ENCODE peak calls at places on chromosomes 12 and 14, in six cellular contexts. S, F, J, N, I and W are unnamed samples.

GRCh38 chr14:69519701-69520100 is 35.2 kb downstream of the PLEKHD1 start:
- DNase-seq in S (no peak), F (no peak), J (no peak), N (no peak), I (no peak), W (no peak)

GRCh38 chr12:115383668-115384067 is 699.7 kb upstream of the TBX3 start:
- DNase-seq in S (no peak), F (no peak), J (no peak), N (no peak), I (no peak), W (no peak)

GRCh38 chr12:3329361-3329760 is 161.6 kb upstream of the PRMT8 start:
- DNase-seq in S (no peak), F (no peak), J (no peak), N (no peak), I (no peak), W (no peak)

GRCh38 chr14:93133476-93133875 is 17.8 kb upstream of the ITPK1 start:
- DNase-seq in S (no peak), F (no peak), J (no peak), N (no peak), I (no peak), W (no peak)

GRCh38 chr12:107200394-107200793 is 107.0 kb upstream of the CRY1 start:
- DNase-seq in S (no peak), F (peak), J (no peak), N (no peak), I (no peak), W (no peak)

GRCh38 chr12:59940676-59941342 is 345.0 kb downstream of the SLC16A7 start:
- DNase-seq in S (no peak), F (peak), J (no peak), N (no peak), I (no peak), W (no peak)

GRCh38 chr14:31294736-31295398 is 87.3 kb upstream of the HECTD1 start:
- DNase-seq in S (no peak), F (no peak), J (no peak), N (no peak), I (no peak), W (no peak)

GRCh38 chr12:130633771-130634170 is 82.3 kb downstream of the RIMBP2 start:
- DNase-seq in S (no peak), F (no peak), J (peak), N (peak), I (no peak), W (no peak)

GRCh38 chr12:106493531-106493930 is 89.3 kb upstream of the RFX4 start:
- DNase-seq in S (no peak), F (peak), J (no peak), N (peak), I (no peak), W (no peak)

GRCh38 chr14:32813401-32813800 is 125.3 kb upstream of the NPAS3 start:
- DNase-seq in S (no peak), F (no peak), J (no peak), N (no peak), I (no peak), W (no peak)

GRCh38 chr12:64674367-64674922 is 64.2 kb downstream of the RASSF3 start:
- DNase-seq in S (no peak), F (no peak), J (no peak), N (no peak), I (no peak), W (no peak)

GRCh38 chr12:6700646-6701051 is at the start of gene PIANP:
- DNase-seq in S (peak), F (no peak), J (peak), N (peak), I (no peak), W (no peak)

GRCh38 chr14:99727096-99727870 is 43.2 kb downstream of the CYP46A1 start:
- DNase-seq in S (no peak), F (no peak), J (peak), N (no peak), I (no peak), W (no peak)

GRCh38 chr12:82479511-82479910 is 121.2 kb downstream of the METTL25 start:
- DNase-seq in S (no peak), F (no peak), J (no peak), N (no peak), I (no peak), W (no peak)

GRCh38 chr12:131384544-131384855 is 326.4 kb upstream of the SFSWAP start:
- DNase-seq in S (no peak), F (no peak), J (no peak), N (peak), I (no peak), W (no peak)

GRCh38 chr12:11559941-11560340 is 89.5 kb upstream of the ETV6 start:
- DNase-seq in S (no peak), F (no peak), J (no peak), N (no peak), I (no peak), W (no peak)

GRCh38 chr14:36666416-36667206 is 5.0 kb downstream of the PAX9 start:
- DNase-seq in S (no peak), F (no peak), J (peak), N (no peak), I (no peak), W (no peak)
- TF ChIP-seq GABPA in S (no peak), F (no peak), J (no peak), N (no peak), I (no peak), W (no peak)

GRCh38 chr12:50111417-50111692 is 681 bp upstream of the COX14 start:
- DNase-seq in S (no peak), F (no peak), J (no peak), N (no peak), I (no peak), W (no peak)

GRCh38 chr12:50112456-50113218 is 601 bp downstream of the COX14 start:
- DNase-seq in S (peak), F (peak), J (no peak), N (peak), I (no peak), W (peak)

GRCh38 chr12:50110762-50111416 is 1.1 kb upstream of the COX14 start:
- DNase-seq in S (no peak), F (peak), J (peak), N (no peak), I (peak), W (no peak)

GRCh38 chr12:50111693-50112455 is at the start of gene COX14:
- DNase-seq in S (peak), F (peak), J (peak), N (peak), I (peak), W (peak)

GRCh38 chr12:50110127-50110761 is 1.8 kb upstream of the COX14 start:
- DNase-seq in S (peak), F (peak), J (peak), N (no peak), I (peak), W (peak)
- TF ChIP-seq GABPA in S (no peak), F (no peak), J (no peak), N (no peak), I (no peak), W (no peak)

GRCh38 chr14:67583711-67584644 is 16.1 kb downstream of the PIGH start:
- DNase-seq in S (peak), F (peak), J (no peak), N (peak), I (no peak), W (no peak)
- TF ChIP-seq GABPA in S (no peak), F (no peak), J (no peak), N (no peak), I (no peak), W (no peak)

GRCh38 chr12:113609692-113610469 is 138.2 kb upstream of the LHX5 start:
- DNase-seq in S (no peak), F (no peak), J (peak), N (peak), I (no peak), W (no peak)
- TF ChIP-seq GABPA in S (no peak), F (no peak), J (no peak), N (no peak), I (no peak), W (no peak)

DNA sequence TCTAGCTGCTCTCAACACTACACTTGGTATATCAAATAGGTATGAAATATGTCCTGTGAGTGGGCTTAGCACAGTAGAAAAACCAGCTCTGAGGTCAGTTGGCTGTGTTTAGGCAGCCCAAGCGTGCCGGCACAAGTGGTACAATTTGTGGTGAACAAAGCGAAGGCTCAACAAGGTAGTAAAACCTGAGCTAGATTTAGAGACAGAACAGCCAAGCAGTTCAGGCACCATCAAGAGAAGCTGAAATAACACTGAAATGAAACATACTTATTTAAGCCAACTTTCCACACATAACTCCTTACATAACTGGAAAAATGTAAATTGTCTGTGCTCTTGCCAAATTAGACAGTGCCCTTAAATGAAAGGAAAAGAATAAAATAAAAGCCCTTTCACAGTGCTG is 596.8 kb upstream of the FBXO33 start:
- DNase-seq in S (no peak), F (no peak), J (no peak), N (no peak), I (no peak), W (no peak)
- TF ChIP-seq GABPA in S (no peak), F (no peak), J (no peak), N (no peak), I (no peak), W (no peak)

GRCh38 chr12:111768159-111768895 is 1.6 kb downstream of the ALDH2 start:
- DNase-seq in S (no peak), F (no peak), J (no peak), N (no peak), I (no peak), W (no peak)

GRCh38 chr12:111767362-111768158 is 827 bp downstream of the ALDH2 start:
- DNase-seq in S (no peak), F (peak), J (no peak), N (peak), I (no peak), W (no peak)

GRCh38 chr12:111764120-111764821 is 2.5 kb upstream of the ALDH2 start:
- DNase-seq in S (no peak), F (no peak), J (no peak), N (no peak), I (peak), W (no peak)

GRCh38 chr12:111769599-111769998 is 2.9 kb downstream of the ALDH2 start:
- DNase-seq in S (no peak), F (no peak), J (no peak), N (no peak), I (no peak), W (no peak)

DNA sequence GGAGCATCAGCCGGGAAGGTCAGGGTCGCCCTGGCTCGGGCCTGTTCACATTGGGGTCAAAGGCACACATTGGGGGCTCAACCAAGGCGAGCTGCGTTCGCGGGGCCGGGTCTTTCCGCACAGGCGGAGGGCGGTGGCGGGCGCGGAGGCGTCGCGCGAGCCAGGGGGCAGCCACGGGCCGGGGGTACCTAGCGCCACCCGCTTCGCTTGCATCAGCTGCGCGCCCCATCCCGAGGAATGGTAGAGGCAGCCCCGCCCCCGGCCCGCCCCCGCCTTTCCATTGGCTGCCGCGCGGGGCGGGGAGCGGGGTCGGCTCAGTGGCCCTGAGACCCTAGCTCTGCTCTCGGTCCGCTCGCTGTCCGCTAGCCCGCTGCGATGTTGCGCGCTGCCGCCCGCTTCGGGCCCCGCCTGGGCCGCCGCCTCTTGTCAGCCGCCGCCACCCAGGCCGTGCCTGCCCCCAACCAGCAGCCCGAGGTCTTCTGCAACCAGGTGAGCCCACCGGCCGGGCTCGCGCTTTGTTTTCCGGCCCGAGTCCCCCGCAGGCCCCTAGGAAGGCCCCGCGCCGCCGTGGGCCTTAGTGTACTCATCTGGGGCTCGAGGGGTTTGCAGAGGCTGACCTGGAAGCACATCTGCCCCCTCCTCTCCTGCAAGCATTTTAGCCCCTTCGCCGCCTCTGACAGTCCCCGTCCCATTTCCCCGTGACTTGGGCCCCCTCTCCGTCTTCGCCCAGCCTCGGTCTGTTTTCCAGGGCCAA is at the start of gene ALDH2:
- DNase-seq in S (peak), F (peak), J (peak), N (peak), I (no peak), W (no peak)
- TF ChIP-seq GABPA in S (no peak), F (no peak), J (peak), N (no peak), I (no peak), W (no peak)

GRCh38 chr14:104117341-104118005 is 20.9 kb upstream of the KIF26A start:
- DNase-seq in S (no peak), F (no peak), J (no peak), N (peak), I (no peak), W (no peak)
- TF ChIP-seq GABPA in S (no peak), F (no peak), J (no peak), N (no peak), I (no peak), W (no peak)

GRCh38 chr14:21086908-21087293 is 11.6 kb downstream of the ZNF219 start:
- DNase-seq in S (no peak), F (no peak), J (no peak), N (no peak), I (no peak), W (no peak)

GRCh38 chr14:21084396-21084795 is 14.1 kb downstream of the ZNF219 start:
- DNase-seq in S (no peak), F (no peak), J (no peak), N (peak), I (no peak), W (no peak)

GRCh38 chr14:21083565-21084325 is 13.6 kb downstream of the ARHGEF40 start:
- DNase-seq in S (no peak), F (no peak), J (no peak), N (peak), I (no peak), W (no peak)

GRCh38 chr14:21087294-21088091 is 11.0 kb downstream of the ZNF219 start:
- DNase-seq in S (no peak), F (no peak), J (no peak), N (peak), I (no peak), W (peak)

GRCh38 chr14:21084988-21085853 is 13.2 kb downstream of the ZNF219 start:
- DNase-seq in S (no peak), F (no peak), J (no peak), N (peak), I (no peak), W (peak)
- TF ChIP-seq GABPA in S (no peak), F (no peak), J (no peak), N (no peak), I (no peak), W (peak)

GRCh38 chr12:88945041-88945732 is 364.9 kb upstream of the KITLG start:
- DNase-seq in S (no peak), F (no peak), J (no peak), N (no peak), I (no peak), W (no peak)
- TF ChIP-seq GABPA in S (no peak), F (no peak), J (no peak), N (no peak), I (no peak), W (no peak)

GRCh38 chr14:63204407-63205280 is at the start of gene RHOJ:
- DNase-seq in S (no peak), F (no peak), J (peak), N (no peak), I (no peak), W (no peak)
- TF ChIP-seq GABPA in S (no peak), F (no peak), J (no peak), N (no peak), I (no peak), W (no peak)